ENCODE peak calls at places on chromosomes 13 and 19, in seven cellular contexts. U is stimulated activated CD4-positive, alpha-beta T cell treated with anti-CD3 and anti-CD28 coated beads, Interleukin-4, amount 100 ng/mL, for 48 hours; Q is activated CD4-positive, alpha-beta T cell treated with anti-CD3 and anti-CD28 coated beads for 24 hours; E is naive thymus-derived CD8-positive, alpha-beta T cell; V is fibroblast of gingiva; F is heart right ventricle; W is cardiac fibroblast. P is an unnamed sample.
A peak's percentile ranks its signal among the peaks of the same experiment; 100 is the strongest.

GRCh38 chr19:42121666-42122069 is 10.6 kb downstream of the POU2F2 start:
- DNase-seq in U (peak; percentile 66), Q (peak; percentile 82), E (peak; percentile 52), V (peak; percentile 9), F (peak; percentile 39), W (peak; percentile 93), P (peak; percentile 52)

GRCh38 chr13:28719656-28720055 is 886 bp upstream of the SLC46A3 start:
- DNase-seq in U (no peak), Q (no peak), E (no peak), V (peak; percentile 53), F (no peak), W (peak; percentile 95), P (no peak)

GRCh38 chr19:11364296-11364904 is 9.2 kb downstream of the PLPPR2 start:
- DNase-seq in U (no peak), Q (no peak), E (no peak), V (no peak), F (no peak), W (no peak), P (no peak)

GRCh38 chr19:1397838-1398237 is 3.5 kb downstream of the GAMT start:
- DNase-seq in U (no peak), Q (no peak), E (no peak), V (no peak), F (no peak), W (no peak), P (no peak)

GRCh38 chr19:49895566-49896297 is 955 bp downstream of the IL4I1 start:
- DNase-seq in U (peak; percentile 29), Q (peak; percentile 35), E (no peak), V (no peak), F (no peak), W (no peak), P (no peak)

GRCh38 chr19:46975918-46976782 is 43.5 kb upstream of the NPAS1 start:
- DNase-seq in U (no peak), Q (no peak), E (no peak), V (peak; percentile 100), F (peak; percentile 94), W (peak; percentile 96), P (no peak)

GRCh38 chr13:101545521-101545920 is 93.0 kb downstream of the ITGBL1 start:
- DNase-seq in U (no peak), Q (no peak), E (no peak), V (no peak), F (no peak), W (peak; percentile 43), P (no peak)

GRCh38 chr19:8240274-8241229 is 31.4 kb downstream of the CERS4 start:
- DNase-seq in U (peak; percentile 34), Q (peak; percentile 18), E (peak; percentile 17), V (peak; percentile 72), F (peak; percentile 85), W (peak; percentile 89), P (peak; percentile 56)

GRCh38 chr19:17103177-17103576 is 27.6 kb downstream of the MYO9B start:
- DNase-seq in U (no peak), Q (no peak), E (no peak), V (no peak), F (no peak), W (peak; percentile 68), P (no peak)

GRCh38 chr19:18500820-18501219 is 21.1 kb downstream of the ELL start:
- DNase-seq in U (no peak), Q (no peak), E (no peak), V (no peak), F (peak; percentile 68), W (no peak), P (no peak)